ENCODE peak calls at places on chromosome 11, in nine cellular contexts. P is transverse colon, X is breast epithelium, E is cardiac fibroblast, V is astrocyte of the spinal cord, C is lower lobe of right lung, Q is bronchial epithelial cell, W is HL-60, S is spleen. A is an unnamed sample.

GRCh38 chr11:102367364-102367763 is 20.4 kb downstream of the BIRC2 start:
- DNase-seq in X (no peak), C (no peak), W (no peak), S (no peak), V (peak; percentile 16), Q (peak; percentile 19), E (peak; percentile 36), P (no peak), A (no peak)

GRCh38 chr11:610146-610801 is 5.5 kb downstream of the IRF7 start:
- DNase-seq in Q (no peak), W (no peak), V (no peak), S (no peak), E (no peak), C (no peak), X (no peak), P (no peak), A (no peak)

GRCh38 chr11:45810431-45811108 is 5.6 kb downstream of the SLC35C1 start:
- DNase-seq in P (no peak), E (no peak), V (no peak), C (no peak), W (no peak), S (no peak), Q (no peak), X (no peak), A (no peak)

GRCh38 chr11:2137202-2138071 is 1.8 kb downstream of the IGF2 start:
- DNase-seq in C (peak; percentile 52), E (peak; percentile 73), V (peak; percentile 83), S (no peak), W (no peak), X (peak; percentile 37), Q (peak; percentile 27), P (peak; percentile 34), A (no peak)

GRCh38 chr11:15826826-15827225 is 529.5 kb downstream of the SOX6 start:
- DNase-seq in V (no peak), X (no peak), E (peak; percentile 33), S (no peak), W (no peak), C (no peak), P (peak; percentile 32), Q (peak; percentile 18), A (no peak)

GRCh38 chr11:76770642-76771445 is 12.3 kb upstream of the TSKU start:
- DNase-seq in E (peak; percentile 95), P (peak; percentile 67), V (peak; percentile 98), X (peak; percentile 86), S (peak; percentile 30), W (no peak), Q (peak; percentile 52), C (no peak), A (no peak)

GRCh38 chr11:47354913-47355282 is 2.4 kb upstream of the MYBPC3 start:
- DNase-seq in S (peak; percentile 74), P (no peak), V (no peak), W (no peak), C (no peak), E (no peak), X (no peak), Q (no peak), A (no peak)

GRCh38 chr11:93028959-93029536 is 59.6 kb downstream of the MTNR1B start:
- DNase-seq in C (no peak), E (no peak), W (no peak), P (no peak), X (no peak), V (peak; percentile 22), Q (peak; percentile 48), S (no peak), A (no peak)

GRCh38 chr11:110162216-110162615 is 69.0 kb downstream of the ZC3H12C start:
- DNase-seq in C (no peak), E (no peak), X (no peak), W (no peak), V (no peak), Q (peak; percentile 37), S (no peak), P (no peak), A (no peak)

GRCh38 chr11:129728571-129728970 is 87.1 kb upstream of the TMEM45B start:
- DNase-seq in C (no peak), X (no peak), E (no peak), Q (peak; percentile 68), S (no peak), P (no peak), W (no peak), V (no peak), A (no peak)

GRCh38 chr11:118903204-118904015 is 19.7 kb downstream of the CXCR5 start:
- DNase-seq in E (no peak), C (no peak), X (no peak), W (no peak), V (no peak), S (peak; percentile 73), P (no peak), Q (no peak), A (no peak)

GRCh38 chr11:122309262-122309925 is 193.4 kb upstream of the BLID start:
- DNase-seq in Q (no peak), W (no peak), S (no peak), X (no peak), P (no peak), C (no peak), V (peak; percentile 8), E (no peak), A (no peak)

GRCh38 chr11:58926695-58927094 is 12.6 kb upstream of the GLYATL1 start:
- DNase-seq in V (peak; percentile 60), P (no peak), X (no peak), W (no peak), Q (peak; percentile 48), S (no peak), E (peak; percentile 61), C (no peak), A (no peak)

GRCh38 chr11:13606701-13607100 is 61.8 kb upstream of the FAR1 start:
- DNase-seq in C (no peak), E (no peak), V (no peak), Q (no peak), S (no peak), P (no peak), X (no peak), W (no peak), A (no peak)

GRCh38 chr11:71251761-71252433 is 480 bp downstream of the SHANK2 start:
- DNase-seq in C (no peak), W (no peak), S (peak; percentile 83), E (peak; percentile 1), V (no peak), Q (no peak), P (peak; percentile 43), X (no peak), A (no peak)
- TF ChIP-seq CTCF in C (peak; percentile 38), W (no peak), S (peak; percentile 37), E (no peak), V (peak; percentile 37), Q (peak; percentile 42), P (peak; percentile 32), X (no peak), A (peak; percentile 32)

GRCh38 chr11:64857485-64857884 is 13.0 kb upstream of the CDC42BPG start:
- DNase-seq in X (no peak), Q (no peak), W (no peak), S (no peak), V (no peak), E (no peak), C (no peak), P (no peak), A (no peak)

GRCh38 chr11:64854534-64855502 is 10.4 kb upstream of the CDC42BPG start:
- DNase-seq in S (peak; percentile 84), V (peak; percentile 89), C (peak; percentile 86), X (peak; percentile 68), P (peak; percentile 85), W (no peak), E (peak; percentile 95), Q (peak; percentile 92), A (no peak)

GRCh38 chr11:64854157-64854533 is 9.7 kb upstream of the CDC42BPG start:
- DNase-seq in P (no peak), C (no peak), E (no peak), W (no peak), S (peak; percentile 84), V (no peak), Q (no peak), X (no peak), A (no peak)

GRCh38 chr11:64856382-64857227 is 12.2 kb upstream of the CDC42BPG start:
- DNase-seq in Q (peak; percentile 93), P (peak; percentile 70), C (peak; percentile 86), X (peak; percentile 76), E (peak; percentile 94), V (peak; percentile 62), W (peak; percentile 97), S (no peak), A (no peak)

DNA sequence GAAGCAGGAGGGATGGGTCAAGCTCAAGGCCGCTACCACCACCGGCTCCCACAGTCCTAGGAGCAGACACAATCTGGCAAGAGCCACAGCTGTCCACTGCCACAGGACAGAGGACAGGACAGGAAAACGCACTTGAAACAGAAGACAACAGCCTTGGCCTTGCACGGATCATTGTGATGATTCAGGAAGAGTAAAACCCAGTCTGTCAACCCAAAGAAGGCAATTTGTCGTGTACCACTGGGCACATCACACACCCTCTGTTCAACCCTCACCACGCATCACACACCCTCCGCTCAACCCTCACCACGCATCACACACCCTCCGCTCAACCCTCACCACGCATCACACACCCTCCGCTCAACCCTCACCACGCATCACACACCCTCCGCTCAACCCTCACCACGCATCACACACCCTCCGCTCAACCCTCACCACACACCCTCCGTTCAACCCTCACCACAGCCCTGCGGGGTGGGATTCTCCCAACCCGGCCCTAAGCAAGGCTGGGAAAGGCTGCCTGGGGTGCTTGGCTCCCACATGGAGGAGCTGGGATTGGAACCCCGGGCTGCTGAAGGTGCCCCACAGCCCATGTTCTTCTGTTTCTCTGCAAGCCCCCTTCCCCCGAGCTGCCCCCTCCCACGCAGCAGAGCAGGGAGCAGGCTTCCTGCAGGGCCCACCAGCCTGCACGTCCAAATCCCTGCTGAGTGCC is 11.3 kb upstream of the CDC42BPG start:
- DNase-seq in C (no peak), S (no peak), E (no peak), X (no peak), Q (no peak), P (no peak), W (no peak), V (no peak), A (no peak)
- H3K4me3 ChIP-seq in C (peak overlapping the region; percentile 0), S (no peak overlapping the region), E (no peak overlapping the region), X (no peak overlapping the region), Q (no peak overlapping the region), P (no peak overlapping the region), W (no peak overlapping the region), V (no peak overlapping the region), A (no peak overlapping the region)

DNA sequence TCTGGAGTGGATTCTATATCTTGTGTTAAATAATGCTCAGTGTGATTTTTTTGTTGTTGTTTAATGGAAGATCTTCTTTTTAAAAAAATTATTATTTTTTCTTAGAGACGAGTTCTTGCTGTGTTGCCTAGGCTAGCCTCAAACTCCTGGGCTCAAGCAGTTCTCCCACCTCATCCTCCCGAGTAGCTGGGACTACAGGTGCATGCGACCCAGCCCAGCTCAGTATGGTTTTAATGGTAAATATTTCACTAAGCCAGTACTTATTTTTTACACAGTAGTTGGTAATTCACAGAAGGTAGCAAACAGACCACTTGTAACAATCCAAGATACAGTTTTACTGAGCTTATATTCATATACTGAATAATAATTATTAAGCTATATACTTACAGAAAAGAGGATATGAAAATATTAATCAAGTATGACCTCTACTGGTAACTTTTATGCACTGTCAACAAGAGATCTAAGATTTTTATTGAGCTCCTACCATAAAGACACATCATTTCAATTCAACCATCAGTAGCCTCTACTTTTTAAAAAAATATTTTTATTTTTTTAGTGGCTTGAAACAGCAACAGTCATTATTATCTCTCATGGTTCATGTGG is 6.1 kb upstream of the CD59 start:
- DNase-seq in C (no peak), Q (peak; percentile 63), X (no peak), V (peak; percentile 53), P (no peak), S (no peak), E (peak; percentile 61), W (no peak), A (no peak)
- TF ChIP-seq CTCF in C (peak; percentile 60), Q (peak; percentile 18), X (no peak), V (peak; percentile 51), P (peak; percentile 56), S (peak; percentile 55), E (peak; percentile 46), W (peak; percentile 37), A (peak; percentile 26)

GRCh38 chr11:66864172-66864901 is 7.5 kb downstream of the LRFN4 start:
- DNase-seq in C (no peak), P (peak; percentile 80), X (no peak), Q (no peak), V (no peak), W (no peak), E (no peak), S (no peak), A (no peak)
- H3K4me3 ChIP-seq in C (no peak overlapping the region), P (peak overlapping the region; percentile 17), X (no peak overlapping the region), Q (no peak overlapping the region), V (no peak overlapping the region), W (no peak overlapping the region), E (no peak overlapping the region), S (no peak overlapping the region), A (no peak overlapping the region)

A was measured in GM12864.